ENCODE peak calls at places on chromosomes 13 and 19, in nine cellular contexts. V is astrocyte of the spinal cord, Z is HCT116, P is endodermal cell, M is heart left ventricle, I is fibroblast of the aortic adventitia, B is PC-9, K is foreskin fibroblast, E is type B pancreatic cell. U is an unnamed sample.

GRCh38 chr13:66139701-66140100 is 1090.4 kb downstream of the PCDH9 start:
- DNase-seq in I (no peak), E (no peak), M (no peak), Z (no peak), V (no peak), K (no peak), B (no peak), P (no peak), U (no peak)

GRCh38 chr13:28579334-28579733 is 79.6 kb upstream of the POMP start:
- DNase-seq in V (no peak), M (no peak), B (no peak), I (no peak), P (peak), K (no peak), E (no peak), Z (no peak), U (no peak)

GRCh38 chr13:44198826-44199225 is 174.8 kb upstream of the SERP2 start:
- DNase-seq in E (no peak), B (peak), Z (no peak), M (no peak), V (peak), I (no peak), P (no peak), K (no peak), U (no peak)

GRCh38 chr19:46229442-46229841 is at the start of gene IGFL1:
- DNase-seq in Z (no peak), K (no peak), P (peak), B (no peak), I (no peak), V (no peak), M (no peak), E (no peak), U (no peak)

GRCh38 chr13:113532156-113532806 is 41.8 kb upstream of the DCUN1D2 start:
- DNase-seq in I (peak), M (no peak), B (peak), E (no peak), K (peak), Z (no peak), V (peak), P (no peak), U (no peak)

GRCh38 chr13:81383441-81383840 is 1042.5 kb upstream of the SPRY2 start:
- DNase-seq in B (no peak), Z (no peak), V (no peak), E (no peak), M (no peak), K (no peak), P (no peak), I (no peak), U (no peak)

GRCh38 chr19:16470541-16470910 is 1.2 kb downstream of the EPS15L1 start:
- DNase-seq in P (no peak), B (peak), E (no peak), I (no peak), Z (no peak), V (no peak), M (no peak), K (no peak), U (no peak)

GRCh38 chr19:3778899-3779723 is 7.1 kb downstream of the MATK start:
- DNase-seq in I (no peak), B (no peak), M (no peak), Z (no peak), K (no peak), P (peak), E (no peak), V (no peak), U (no peak)

GRCh38 chr19:4012092-4012974 is 4.8 kb downstream of the PIAS4 start:
- DNase-seq in B (no peak), V (no peak), Z (no peak), I (no peak), K (no peak), E (no peak), M (no peak), P (no peak), U (no peak)

GRCh38 chr13:43297967-43298366 is 274.6 kb downstream of the DNAJC15 start:
- DNase-seq in V (no peak), I (no peak), K (no peak), M (no peak), B (no peak), Z (no peak), E (no peak), P (no peak), U (no peak)

GRCh38 chr13:69020120-69020519 is 1087.5 kb upstream of the ATXN8OS start:
- DNase-seq in K (no peak), M (no peak), E (no peak), Z (no peak), V (no peak), P (no peak), B (no peak), I (no peak), U (no peak)

GRCh38 chr13:46994492-46994891 is 97.6 kb upstream of the HTR2A start:
- DNase-seq in E (no peak), M (no peak), V (no peak), P (no peak), B (no peak), I (no peak), K (no peak), Z (no peak), U (no peak)

GRCh38 chr19:28943651-28944050 is 269.3 kb downstream of the UQCRFS1 start:
- DNase-seq in P (peak), K (no peak), M (no peak), V (no peak), E (no peak), Z (no peak), B (no peak), I (no peak), U (no peak)

GRCh38 chr13:51916419-51916818 is 54.6 kb downstream of the CCDC70 start:
- DNase-seq in K (no peak), E (no peak), P (no peak), M (no peak), V (no peak), I (no peak), B (no peak), Z (no peak), U (no peak)

GRCh38 chr13:51957377-51958216 is 53.7 kb downstream of the ATP7B start:
- DNase-seq in V (no peak), E (no peak), K (no peak), I (no peak), B (no peak), P (no peak), Z (no peak), M (no peak), U (no peak)

GRCh38 chr13:66586489-66586888 is 643.6 kb downstream of the PCDH9 start:
- DNase-seq in B (no peak), E (no peak), Z (no peak), M (no peak), V (no peak), P (no peak), I (peak), K (no peak), U (no peak)

GRCh38 chr13:73835138-73835721 is 299.0 kb downstream of the KLF12 start:
- DNase-seq in P (no peak), I (peak), E (no peak), M (no peak), B (no peak), V (peak), K (peak), Z (peak), U (peak)

GRCh38 chr13:25069236-25069635 is 26.7 kb upstream of the PABPC3 start:
- DNase-seq in V (no peak), Z (no peak), M (no peak), P (no peak), B (no peak), K (no peak), I (no peak), E (no peak), U (no peak)

GRCh38 chr19:45097776-45098520 is 5.0 kb downstream of the PPP1R37 start:
- DNase-seq in B (peak), Z (no peak), P (peak), M (no peak), V (peak), K (peak), I (peak), E (no peak), U (peak)

GRCh38 chr19:30363073-30363472 is 9.1 kb upstream of the ZNF536 start:
- DNase-seq in V (no peak), I (no peak), M (no peak), K (no peak), E (no peak), Z (no peak), P (peak), B (no peak), U (no peak)

GRCh38 chr13:75474956-75475355 is 7.0 kb downstream of the TBC1D4 start:
- DNase-seq in E (no peak), P (no peak), M (no peak), K (no peak), Z (no peak), V (no peak), B (no peak), I (no peak), U (no peak)

GRCh38 chr13:28498481-28499115 is 3.7 kb upstream of the FLT1 start:
- DNase-seq in V (no peak), Z (no peak), P (no peak), I (no peak), E (no peak), M (no peak), B (no peak), K (no peak), U (no peak)

GRCh38 chr13:110261166-110262081 is 45.5 kb downstream of the COL4A1 start:
- DNase-seq in V (no peak), K (no peak), E (no peak), Z (no peak), P (peak), I (no peak), M (no peak), B (no peak), U (no peak)

GRCh38 chr13:107254392-107254791 is 686.5 kb upstream of the ARGLU1 start:
- DNase-seq in B (no peak), Z (no peak), K (no peak), I (no peak), P (no peak), V (no peak), E (no peak), M (no peak), U (no peak)

GRCh38 chr13:35888327-35888940 is 242.7 kb downstream of the DCLK1 start:
- DNase-seq in E (no peak), P (no peak), Z (no peak), B (no peak), I (peak), V (no peak), M (no peak), K (no peak), U (no peak)

GRCh38 chr19:18519962-18520847 is 1.7 kb downstream of the ELL start:
- DNase-seq in P (peak), E (no peak), B (peak), K (peak), V (peak), Z (peak), M (no peak), I (peak), U (peak)

GRCh38 chr13:83221813-83222241 is 660.4 kb downstream of the SLITRK1 start:
- DNase-seq in Z (no peak), P (no peak), K (peak), M (no peak), V (peak), B (no peak), I (peak), E (no peak), U (peak)

GRCh38 chr13:108437496-108437895 is 168.0 kb downstream of the TNFSF13B start:
- DNase-seq in B (no peak), I (peak), E (no peak), Z (no peak), P (no peak), M (no peak), V (peak), K (no peak), U (no peak)

GRCh38 chr13:59103004-59103768 is 1060.5 kb downstream of the DIAPH3 start:
- DNase-seq in M (no peak), K (no peak), Z (no peak), B (no peak), E (no peak), P (no peak), I (peak), V (peak), U (no peak)

GRCh38 chr13:41541142-41541938 is 84.0 kb downstream of the RGCC start:
- DNase-seq in Z (no peak), M (no peak), V (no peak), E (no peak), B (no peak), I (no peak), P (no peak), K (no peak), U (no peak)

GRCh38 chr19:48069435-48069834 is 25.6 kb upstream of the CABP5 start:
- DNase-seq in V (no peak), E (no peak), M (no peak), P (peak), Z (no peak), B (no peak), I (no peak), K (no peak), U (no peak)
- TF ChIP-seq CTCF in V (no peak), E (no peak), M (no peak), P (peak), Z (peak), B (no peak), I (peak), K (peak), U (peak)

DNA sequence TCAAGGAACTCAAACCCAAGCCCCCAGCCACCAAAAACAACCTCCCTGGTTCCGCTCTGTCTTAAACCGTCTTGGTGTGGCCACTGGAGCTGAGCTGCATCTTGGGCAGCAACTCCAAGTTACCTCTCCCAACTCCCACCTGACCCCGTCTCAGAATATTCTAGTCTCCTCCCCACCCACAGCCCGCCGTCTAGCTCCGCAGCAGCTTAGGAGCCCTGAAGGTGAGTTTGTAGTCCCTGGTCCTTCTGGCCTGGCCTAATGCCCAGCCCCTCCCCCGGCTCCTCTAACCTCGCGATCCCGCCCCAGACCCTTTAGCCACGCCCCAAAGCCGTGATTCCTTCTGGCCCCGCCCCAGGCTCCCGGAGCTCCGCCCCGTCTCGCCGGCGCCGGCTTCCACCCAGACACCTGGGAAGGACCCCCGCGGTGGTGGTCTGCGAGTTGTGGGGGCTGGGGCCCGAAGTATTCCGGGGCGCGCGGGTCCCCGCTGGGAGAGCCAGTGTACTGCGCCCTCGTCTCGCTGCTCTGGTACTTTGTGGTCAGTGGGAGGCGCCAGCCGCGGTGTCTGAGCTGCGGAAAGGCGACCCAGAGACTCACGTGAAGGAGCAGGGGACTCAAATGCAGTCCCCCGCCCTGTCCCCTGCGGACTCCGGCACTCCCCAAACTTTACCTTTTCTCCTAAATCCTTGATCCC is 2.5 kb upstream of the LHB start:
- DNase-seq in M (peak), V (no peak), K (peak), I (no peak), Z (peak), E (no peak), B (peak), P (peak), U (no peak)
- TF ChIP-seq CTCF in M (no peak), V (no peak), K (no peak), I (peak), Z (no peak), E (peak), B (no peak), P (peak), U (peak)

GRCh38 chr19:52541608-52542007 is 14.1 kb downstream of the ZNF808 start:
- DNase-seq in P (no peak), V (no peak), E (no peak), I (no peak), K (no peak), B (no peak), Z (no peak), M (no peak), U (no peak)

GRCh38 chr19:52533901-52534300 is 6.4 kb downstream of the ZNF808 start:
- DNase-seq in P (no peak), E (no peak), K (no peak), M (no peak), B (no peak), I (no peak), V (no peak), Z (no peak), U (no peak)

GRCh38 chr19:52532480-52532879 is 5.0 kb downstream of the ZNF808 start:
- DNase-seq in K (no peak), M (no peak), V (no peak), P (no peak), I (no peak), E (no peak), Z (no peak), B (no peak), U (no peak)

DNA sequence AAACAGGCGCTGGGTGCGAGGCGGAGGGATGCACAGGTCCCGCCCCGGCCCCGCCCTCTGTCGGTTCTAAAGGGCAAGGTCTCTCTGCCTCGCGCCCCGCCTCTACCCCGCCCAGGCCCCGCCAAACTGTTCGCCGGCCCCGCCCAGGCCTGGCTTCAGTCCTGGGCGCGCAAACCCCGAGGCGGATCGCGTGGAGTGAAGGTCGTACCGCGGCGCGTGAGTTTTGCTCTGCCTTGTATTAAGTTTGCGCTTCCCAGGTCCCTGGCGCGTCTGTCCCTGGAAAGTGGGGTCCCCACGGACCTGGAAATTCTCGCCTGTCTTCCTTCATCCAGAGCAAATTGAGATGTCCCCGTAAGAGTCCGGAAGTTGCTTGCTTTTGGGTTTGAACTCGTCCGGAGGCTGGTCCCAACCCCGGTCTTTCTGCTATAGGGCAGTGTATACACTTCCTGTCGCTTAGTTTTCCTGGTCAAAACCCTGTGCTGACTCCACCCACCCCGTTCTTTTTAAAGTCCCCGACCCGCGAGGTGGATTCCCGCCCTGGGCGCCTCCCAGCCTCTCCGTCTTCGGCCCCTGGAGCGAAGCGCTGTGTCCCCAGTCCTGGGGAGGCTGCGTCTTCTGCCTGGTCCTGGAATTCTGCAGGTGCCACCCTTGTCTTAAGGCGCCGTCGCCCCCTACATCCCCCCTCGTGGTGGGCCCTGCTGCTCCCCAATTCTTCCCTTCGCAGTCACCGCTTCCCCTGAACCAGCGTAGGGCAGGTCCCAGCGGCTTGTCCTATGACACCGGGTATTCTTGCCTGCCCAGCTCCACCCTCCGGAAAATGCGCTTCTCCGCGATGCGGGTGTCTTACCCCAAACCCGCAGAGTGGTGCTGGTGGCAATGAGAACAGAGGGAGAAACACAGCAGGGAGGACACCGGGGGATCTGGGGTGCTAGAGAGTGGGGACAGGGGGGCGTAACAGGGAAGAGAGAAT is 8.6 kb downstream of the ZNF808 start:
- DNase-seq in Z (no peak), B (no peak), E (peak), M (peak), P (peak), I (peak), V (peak), K (peak), U (peak)
- TF ChIP-seq CTCF in Z (no peak), B (no peak), E (peak), M (peak), P (peak), I (peak), V (peak), K (no peak), U (peak)

GRCh38 chr13:100984349-100984748 is 309.8 kb upstream of the TMTC4 start:
- DNase-seq in E (no peak), I (no peak), Z (no peak), B (no peak), K (no peak), P (no peak), V (no peak), M (no peak), U (no peak)

GRCh38 chr13:100989424-100989823 is 314.8 kb upstream of the TMTC4 start:
- DNase-seq in E (no peak), I (no peak), K (no peak), B (no peak), V (no peak), Z (no peak), M (no peak), P (no peak), U (no peak)

GRCh38 chr13:100983111-100983510 is 308.5 kb upstream of the TMTC4 start:
- DNase-seq in P (no peak), B (no peak), I (peak), K (no peak), M (no peak), Z (no peak), E (no peak), V (peak), U (no peak)

GRCh38 chr13:100986571-100986970 is 312.0 kb upstream of the TMTC4 start:
- DNase-seq in P (no peak), M (no peak), E (no peak), B (no peak), Z (no peak), V (no peak), K (no peak), I (no peak), U (no peak)

GRCh38 chr13:100987993-100988392 is 313.4 kb upstream of the TMTC4 start:
- DNase-seq in M (no peak), K (peak), V (peak), P (peak), E (no peak), B (no peak), I (peak), Z (no peak), U (no peak)
- TF ChIP-seq CTCF in M (no peak), K (peak), V (peak), P (peak), E (no peak), B (no peak), I (peak), Z (no peak), U (peak)

DNA sequence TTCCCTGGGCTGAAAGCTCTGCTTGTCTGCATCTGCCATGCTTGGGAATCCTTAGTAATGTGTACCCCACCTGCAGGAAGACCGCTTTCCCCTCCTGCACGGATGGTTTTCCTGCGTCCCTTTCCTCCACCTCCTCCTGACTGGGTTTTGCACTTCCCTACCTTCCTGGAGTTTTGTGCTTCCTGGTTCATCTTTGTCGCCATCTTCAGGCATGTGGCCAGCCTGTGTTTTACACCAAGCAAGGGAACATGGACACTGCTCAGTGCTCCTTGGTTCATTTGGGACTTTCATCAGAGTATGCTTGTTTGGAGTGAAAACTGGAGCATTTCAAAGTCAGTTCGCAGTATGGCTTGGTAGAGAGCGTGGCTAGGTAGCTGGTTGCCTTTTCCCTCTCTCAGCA is 30.7 kb downstream of the ERICH6B start:
- DNase-seq in B (no peak), I (no peak), P (peak), Z (peak), V (no peak), M (no peak), K (no peak), E (no peak), U (no peak)
- TF ChIP-seq CTCF in B (no peak), I (no peak), P (peak), Z (peak), V (peak), M (no peak), K (peak), E (no peak), U (peak)

DNA sequence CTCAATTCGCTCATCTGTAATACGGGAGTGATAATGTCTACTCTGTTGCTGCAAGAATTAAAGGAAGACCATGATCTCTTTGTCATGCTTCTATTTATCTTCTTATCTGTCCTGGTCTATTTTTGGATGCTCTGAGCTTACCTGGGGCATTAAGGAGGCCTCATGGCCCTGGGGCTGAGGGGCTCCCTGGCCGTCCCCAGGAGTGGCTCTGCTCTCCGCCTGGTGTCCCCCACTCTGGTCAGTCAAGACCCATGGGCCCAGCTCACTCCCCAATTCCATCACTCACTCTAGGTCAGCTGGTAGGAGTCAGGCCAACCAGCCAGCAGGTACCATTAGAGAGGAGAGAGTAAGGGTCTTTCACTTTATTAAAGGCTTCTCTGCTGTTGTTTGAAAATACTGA is 1.1 kb upstream of the CHST8 start:
- DNase-seq in V (no peak), K (no peak), M (no peak), B (no peak), I (no peak), E (no peak), P (no peak), Z (no peak), U (no peak)
- TF ChIP-seq CTCF in V (no peak), K (no peak), M (no peak), B (no peak), I (no peak), E (no peak), P (no peak), Z (no peak), U (no peak)

U was measured in HFFc6.